ENCODE peak calls at places on chromosomes 2 and 18, in five cellular contexts. One of them, this sample, is unnamed.

GRCh38 chr2:28545590-28546195 is 49.8 kb downstream of the PLB1 start:
- DNase-seq in Peyer's patch: no peak
- DNase-seq in psoas muscle: no peak
- DNase-seq in small intestine: peak; percentile 34
- DNase-seq in HFF-Myc: no peak
- DNase-seq in this sample: no peak

GRCh38 chr2:65366595-65367125 is 65.7 kb downstream of the SPRED2 start:
- DNase-seq in Peyer's patch: no peak
- DNase-seq in psoas muscle: no peak
- DNase-seq in small intestine: peak; percentile 98
- DNase-seq in HFF-Myc: peak; percentile 95
- DNase-seq in this sample: no peak

GRCh38 chr2:159126653-159127052 is 158.2 kb downstream of the TANC1 start:
- DNase-seq in Peyer's patch: no peak
- DNase-seq in psoas muscle: no peak
- DNase-seq in small intestine: no peak
- DNase-seq in HFF-Myc: no peak
- DNase-seq in this sample: no peak

GRCh38 chr18:9714832-9715343 is 6.8 kb downstream of the RAB31 start:
- DNase-seq in Peyer's patch: no peak
- DNase-seq in psoas muscle: no peak
- DNase-seq in small intestine: no peak
- DNase-seq in HFF-Myc: no peak
- DNase-seq in this sample: no peak

GRCh38 chr2:82790277-82791021 is 1668.6 kb downstream of the SUCLG1 start:
- DNase-seq in Peyer's patch: no peak
- DNase-seq in psoas muscle: no peak
- DNase-seq in small intestine: peak; percentile 0
- DNase-seq in HFF-Myc: peak; percentile 5
- DNase-seq in this sample: no peak

GRCh38 chr2:166614027-166614426 is 120.0 kb upstream of the SCN7A start:
- DNase-seq in Peyer's patch: no peak
- DNase-seq in psoas muscle: no peak
- DNase-seq in small intestine: no peak
- DNase-seq in HFF-Myc: no peak
- DNase-seq in this sample: no peak

GRCh38 chr2:127421871-127422618 is 3.8 kb downstream of the PROC start:
- DNase-seq in Peyer's patch: no peak
- DNase-seq in psoas muscle: no peak
- DNase-seq in small intestine: no peak
- DNase-seq in HFF-Myc: no peak
- DNase-seq in this sample: no peak

GRCh38 chr18:66872277-66872676 is 268.4 kb upstream of the CDH19 start:
- DNase-seq in Peyer's patch: no peak
- DNase-seq in psoas muscle: no peak
- DNase-seq in small intestine: no peak
- DNase-seq in HFF-Myc: no peak
- DNase-seq in this sample: no peak

GRCh38 chr18:24543408-24544140 is 83.1 kb downstream of the HRH4 start:
- DNase-seq in Peyer's patch: no peak
- DNase-seq in psoas muscle: no peak
- DNase-seq in small intestine: peak; percentile 44
- DNase-seq in HFF-Myc: no peak
- DNase-seq in this sample: no peak

GRCh38 chr2:226985227-226985946 is 149.5 kb downstream of the RHBDD1 start:
- DNase-seq in Peyer's patch: no peak
- DNase-seq in psoas muscle: no peak
- DNase-seq in small intestine: peak; percentile 77
- DNase-seq in HFF-Myc: peak; percentile 69
- DNase-seq in this sample: peak; percentile 38

GRCh38 chr18:524496-524895 is 24.0 kb upstream of the COLEC12 start:
- DNase-seq in Peyer's patch: no peak
- DNase-seq in psoas muscle: no peak
- DNase-seq in small intestine: no peak
- DNase-seq in HFF-Myc: no peak
- DNase-seq in this sample: no peak
- H3K4me3 ChIP-seq in Peyer's patch: no peak overlapping the region
- H3K4me3 ChIP-seq in psoas muscle: no peak overlapping the region
- H3K4me3 ChIP-seq in small intestine: no peak overlapping the region
- H3K4me3 ChIP-seq in HFF-Myc: no peak overlapping the region
- H3K4me3 ChIP-seq in this sample: no peak overlapping the region

DNA sequence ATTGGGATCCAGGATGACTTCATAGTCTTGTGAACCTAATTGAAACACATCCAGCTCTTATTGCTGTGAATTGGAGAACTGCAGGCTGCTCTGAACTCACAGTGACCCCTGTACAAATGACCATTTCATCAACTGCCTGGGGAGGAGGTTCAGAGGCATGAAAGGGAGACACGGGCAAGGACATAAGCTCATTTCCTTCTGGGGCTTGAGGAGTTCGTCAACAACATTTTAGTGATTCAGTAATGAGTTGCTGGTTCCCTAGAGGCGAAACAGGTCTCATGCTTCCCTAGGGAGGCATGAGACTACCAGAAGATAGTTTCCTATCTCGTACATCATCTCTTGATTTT is 422.6 kb downstream of the LPIN1 start:
- DNase-seq in Peyer's patch: no peak
- DNase-seq in psoas muscle: no peak
- DNase-seq in small intestine: no peak
- DNase-seq in HFF-Myc: no peak
- DNase-seq in this sample: no peak
- H3K4me3 ChIP-seq in Peyer's patch: no peak overlapping the region
- H3K4me3 ChIP-seq in psoas muscle: no peak overlapping the region
- H3K4me3 ChIP-seq in small intestine: no peak overlapping the region
- H3K4me3 ChIP-seq in HFF-Myc: no peak overlapping the region
- H3K4me3 ChIP-seq in this sample: no peak overlapping the region

GRCh38 chr2:168179592-168179991 is 67.8 kb downstream of the STK39 start:
- DNase-seq in Peyer's patch: no peak
- DNase-seq in psoas muscle: no peak
- DNase-seq in small intestine: no peak
- DNase-seq in HFF-Myc: no peak
- DNase-seq in this sample: no peak

GRCh38 chr2:168178925-168179324 is 68.5 kb downstream of the STK39 start:
- DNase-seq in Peyer's patch: no peak
- DNase-seq in psoas muscle: no peak
- DNase-seq in small intestine: no peak
- DNase-seq in HFF-Myc: no peak
- DNase-seq in this sample: no peak

GRCh38 chr2:168181825-168182224 is 65.6 kb downstream of the STK39 start:
- DNase-seq in Peyer's patch: no peak
- DNase-seq in psoas muscle: no peak
- DNase-seq in small intestine: peak; percentile 83
- DNase-seq in HFF-Myc: no peak
- DNase-seq in this sample: no peak

GRCh38 chr2:168180914-168181313 is 66.5 kb downstream of the STK39 start:
- DNase-seq in Peyer's patch: no peak
- DNase-seq in psoas muscle: no peak
- DNase-seq in small intestine: no peak
- DNase-seq in HFF-Myc: no peak
- DNase-seq in this sample: no peak

GRCh38 chr2:168180483-168180882 is 66.9 kb downstream of the STK39 start:
- DNase-seq in Peyer's patch: no peak
- DNase-seq in psoas muscle: no peak
- DNase-seq in small intestine: no peak
- DNase-seq in HFF-Myc: no peak
- DNase-seq in this sample: no peak
- H3K4me3 ChIP-seq in Peyer's patch: no peak overlapping the region
- H3K4me3 ChIP-seq in psoas muscle: no peak overlapping the region
- H3K4me3 ChIP-seq in small intestine: no peak overlapping the region
- H3K4me3 ChIP-seq in HFF-Myc: no peak overlapping the region
- H3K4me3 ChIP-seq in this sample: no peak overlapping the region

DNA sequence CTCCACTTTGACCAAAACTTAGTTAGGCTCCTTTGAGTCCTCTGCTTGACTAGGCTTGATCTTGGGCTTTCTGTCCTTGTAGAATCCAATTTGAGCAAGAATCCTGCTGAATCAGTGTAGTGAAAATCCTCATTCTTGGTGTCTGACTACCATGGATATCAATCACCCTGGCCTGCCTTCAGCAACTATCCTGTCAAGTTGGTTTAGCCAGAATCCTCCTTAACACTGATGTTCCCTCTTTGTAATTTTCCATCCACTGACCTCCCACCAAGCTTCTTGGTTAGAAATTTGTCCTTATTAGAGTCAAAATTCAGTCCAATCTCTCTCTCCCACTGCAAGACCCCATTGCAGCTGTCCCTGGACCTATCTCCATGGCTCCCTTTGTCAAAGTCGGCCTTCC is 494 bp upstream of the RBM45 start:
- DNase-seq in Peyer's patch: no peak
- DNase-seq in psoas muscle: no peak
- DNase-seq in small intestine: no peak
- DNase-seq in HFF-Myc: no peak
- DNase-seq in this sample: no peak
- H3K4me3 ChIP-seq in Peyer's patch: peak overlapping the region; percentile 68
- H3K4me3 ChIP-seq in psoas muscle: peak overlapping the region; percentile 93
- H3K4me3 ChIP-seq in small intestine: no peak overlapping the region
- H3K4me3 ChIP-seq in HFF-Myc: no peak overlapping the region
- H3K4me3 ChIP-seq in this sample: no peak overlapping the region

DNA sequence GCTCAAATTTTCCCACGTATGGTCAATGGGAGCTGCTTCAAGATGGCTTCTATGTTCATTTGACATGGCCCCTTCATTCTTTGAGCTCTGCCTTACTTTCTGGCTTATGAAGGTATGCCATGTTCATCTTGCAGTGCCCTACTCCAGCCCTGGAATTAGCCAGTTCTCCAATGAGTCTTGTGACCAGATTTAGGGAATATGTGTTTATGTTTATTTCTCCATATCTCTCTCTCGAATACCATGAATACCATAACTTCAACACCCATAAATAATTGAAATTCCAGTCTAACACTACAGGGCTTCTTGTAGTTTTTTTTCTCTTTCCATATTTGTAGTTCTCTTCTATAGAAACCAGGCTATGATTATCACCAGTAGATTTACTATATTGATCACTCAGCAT is 39.7 kb downstream of the EPB41L5 start:
- DNase-seq in Peyer's patch: no peak
- DNase-seq in psoas muscle: no peak
- DNase-seq in small intestine: no peak
- DNase-seq in HFF-Myc: no peak
- DNase-seq in this sample: no peak
- H3K4me3 ChIP-seq in Peyer's patch: no peak overlapping the region
- H3K4me3 ChIP-seq in psoas muscle: no peak overlapping the region
- H3K4me3 ChIP-seq in small intestine: no peak overlapping the region
- H3K4me3 ChIP-seq in HFF-Myc: no peak overlapping the region
- H3K4me3 ChIP-seq in this sample: no peak overlapping the region

GRCh38 chr2:12720752-12721151 is 4.0 kb downstream of the TRIB2 start:
- DNase-seq in Peyer's patch: no peak
- DNase-seq in psoas muscle: no peak
- DNase-seq in small intestine: no peak
- DNase-seq in HFF-Myc: no peak
- DNase-seq in this sample: no peak

GRCh38 chr2:12721571-12722444 is 5.1 kb downstream of the TRIB2 start:
- DNase-seq in Peyer's patch: no peak
- DNase-seq in psoas muscle: no peak
- DNase-seq in small intestine: no peak
- DNase-seq in HFF-Myc: no peak
- DNase-seq in this sample: no peak

GRCh38 chr2:12720181-12720580 is 3.4 kb downstream of the TRIB2 start:
- DNase-seq in Peyer's patch: no peak
- DNase-seq in psoas muscle: no peak
- DNase-seq in small intestine: no peak
- DNase-seq in HFF-Myc: no peak
- DNase-seq in this sample: no peak

GRCh38 chr2:12723741-12724463 is 7.2 kb downstream of the TRIB2 start:
- DNase-seq in Peyer's patch: no peak
- DNase-seq in psoas muscle: no peak
- DNase-seq in small intestine: no peak
- DNase-seq in HFF-Myc: no peak
- DNase-seq in this sample: no peak

DNA sequence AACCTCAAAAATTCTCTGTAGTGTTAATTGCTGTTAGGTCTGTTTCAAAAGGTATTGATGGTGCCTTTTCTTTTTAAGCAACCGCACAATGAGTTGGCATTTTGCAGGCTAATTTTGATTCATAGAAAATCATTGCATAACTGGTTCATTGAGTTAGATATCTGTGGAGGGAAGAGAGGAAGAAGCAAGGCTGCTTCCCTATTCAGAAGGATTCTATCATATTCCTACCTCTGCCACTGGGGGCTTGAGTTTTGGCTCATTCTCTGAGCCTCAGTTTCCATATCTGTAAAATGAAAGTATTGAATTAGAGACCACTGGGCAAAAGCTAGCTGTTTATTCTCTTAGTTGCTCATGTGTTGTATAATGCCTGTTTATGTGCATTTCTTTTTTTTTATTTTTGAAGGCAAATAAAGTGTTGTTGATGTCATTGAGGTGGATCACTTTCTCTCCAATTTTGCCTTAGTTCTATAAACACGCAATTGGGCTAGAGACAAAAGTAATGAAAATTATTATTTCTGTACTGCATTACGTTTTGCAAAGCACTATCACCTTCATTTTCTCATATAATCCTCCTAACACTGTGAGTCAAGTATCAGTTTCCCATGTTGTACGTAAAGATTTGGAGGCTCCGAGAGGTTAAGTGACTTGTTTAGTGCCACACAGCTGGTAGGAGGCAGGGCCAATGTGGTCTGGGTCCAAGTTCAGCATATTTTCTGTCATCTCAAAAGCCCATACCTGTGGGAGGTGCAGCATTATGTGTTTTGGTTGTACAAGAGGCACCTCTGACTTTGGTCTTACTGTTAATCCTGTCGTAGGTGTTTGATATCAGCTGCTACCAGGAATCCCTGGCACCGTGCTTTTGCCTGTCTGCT is 5.9 kb downstream of the TRIB2 start:
- DNase-seq in Peyer's patch: no peak
- DNase-seq in psoas muscle: no peak
- DNase-seq in small intestine: no peak
- DNase-seq in HFF-Myc: no peak
- DNase-seq in this sample: no peak
- H3K4me3 ChIP-seq in Peyer's patch: no peak overlapping the region
- H3K4me3 ChIP-seq in psoas muscle: peak overlapping the region; percentile 90
- H3K4me3 ChIP-seq in small intestine: no peak overlapping the region
- H3K4me3 ChIP-seq in HFF-Myc: peak overlapping the region; percentile 92
- H3K4me3 ChIP-seq in this sample: no peak overlapping the region

GRCh38 chr2:26174691-26175181 is 1.8 kb downstream of the GAREM2 start:
- DNase-seq in Peyer's patch: no peak
- DNase-seq in psoas muscle: no peak
- DNase-seq in small intestine: no peak
- DNase-seq in HFF-Myc: no peak
- DNase-seq in this sample: no peak

GRCh38 chr2:26175191-26175715 is 2.4 kb downstream of the GAREM2 start:
- DNase-seq in Peyer's patch: no peak
- DNase-seq in psoas muscle: no peak
- DNase-seq in small intestine: no peak
- DNase-seq in HFF-Myc: no peak
- DNase-seq in this sample: no peak

GRCh38 chr2:26172866-26173595 is at the start of gene GAREM2:
- DNase-seq in Peyer's patch: no peak
- DNase-seq in psoas muscle: no peak
- DNase-seq in small intestine: no peak
- DNase-seq in HFF-Myc: no peak
- DNase-seq in this sample: no peak

GRCh38 chr2:26172189-26172865 is 561 bp upstream of the GAREM2 start:
- DNase-seq in Peyer's patch: no peak
- DNase-seq in psoas muscle: no peak
- DNase-seq in small intestine: no peak
- DNase-seq in HFF-Myc: no peak
- DNase-seq in this sample: no peak

GRCh38 chr2:26173596-26174482 is 951 bp downstream of the GAREM2 start:
- DNase-seq in Peyer's patch: no peak
- DNase-seq in psoas muscle: no peak
- DNase-seq in small intestine: no peak
- DNase-seq in HFF-Myc: no peak
- DNase-seq in this sample: no peak
- H3K4me3 ChIP-seq in Peyer's patch: peak overlapping the region; percentile 53
- H3K4me3 ChIP-seq in psoas muscle: peak overlapping the region; percentile 62
- H3K4me3 ChIP-seq in small intestine: peak overlapping the region; percentile 12
- H3K4me3 ChIP-seq in HFF-Myc: peak overlapping the region; percentile 31
- H3K4me3 ChIP-seq in this sample: peak overlapping the region; percentile 64